ENCODE peak calls at places on chromosomes 13 and 19, in four cellular contexts. One of them, this sample, is unnamed.

GRCh38 chr13:90552702-90553101 is 794.8 kb upstream of the MIR17HG start:
- ATAC-seq in GM12878: no peak
- ATAC-seq in HepG2: no peak
- ATAC-seq in upper lobe of left lung: no peak
- ATAC-seq in this sample: no peak

GRCh38 chr13:65336106-65336603 is 1894.0 kb downstream of the PCDH9 start:
- ATAC-seq in GM12878: no peak
- ATAC-seq in HepG2: no peak
- ATAC-seq in upper lobe of left lung: peak
- ATAC-seq in this sample: no peak

GRCh38 chr19:38684862-38685665 is 37.6 kb downstream of the ACTN4 start:
- ATAC-seq in GM12878: no peak
- ATAC-seq in HepG2: no peak
- ATAC-seq in upper lobe of left lung: no peak
- ATAC-seq in this sample: no peak

GRCh38 chr13:31424130-31424729 is 224.5 kb downstream of the B3GLCT start:
- ATAC-seq in GM12878: peak
- ATAC-seq in HepG2: peak
- ATAC-seq in upper lobe of left lung: peak
- ATAC-seq in this sample: peak

GRCh38 chr13:44744880-44745633 is 168.9 kb upstream of the TSC22D1 start:
- ATAC-seq in GM12878: no peak
- ATAC-seq in HepG2: no peak
- ATAC-seq in upper lobe of left lung: no peak
- ATAC-seq in this sample: no peak

GRCh38 chr19:55590621-55591020 is 8.7 kb downstream of the FIZ1 start:
- ATAC-seq in GM12878: no peak
- ATAC-seq in HepG2: no peak
- ATAC-seq in upper lobe of left lung: no peak
- ATAC-seq in this sample: no peak

GRCh38 chr19:39428309-39429112 is 7.2 kb downstream of the RPS16 start:
- ATAC-seq in GM12878: no peak
- ATAC-seq in HepG2: peak
- ATAC-seq in upper lobe of left lung: peak
- ATAC-seq in this sample: peak

GRCh38 chr19:3401004-3401768 is 34.8 kb downstream of the NFIC start:
- ATAC-seq in GM12878: no peak
- ATAC-seq in HepG2: no peak
- ATAC-seq in upper lobe of left lung: no peak
- ATAC-seq in this sample: no peak

GRCh38 chr13:35699805-35700204 is 223.3 kb upstream of the MAB21L1 start:
- ATAC-seq in GM12878: no peak
- ATAC-seq in HepG2: no peak
- ATAC-seq in upper lobe of left lung: no peak
- ATAC-seq in this sample: no peak

GRCh38 chr19:30602661-30603322 is 230.6 kb downstream of the ZNF536 start:
- ATAC-seq in GM12878: no peak
- ATAC-seq in HepG2: no peak
- ATAC-seq in upper lobe of left lung: no peak
- ATAC-seq in this sample: no peak

GRCh38 chr19:15304140-15304705 is 28.1 kb downstream of the BRD4 start:
- ATAC-seq in GM12878: no peak
- ATAC-seq in HepG2: peak
- ATAC-seq in upper lobe of left lung: no peak
- ATAC-seq in this sample: peak

GRCh38 chr19:40763963-40764362 is 11.4 kb upstream of the MIA start:
- ATAC-seq in GM12878: no peak
- ATAC-seq in HepG2: no peak
- ATAC-seq in upper lobe of left lung: no peak
- ATAC-seq in this sample: no peak

GRCh38 chr13:42066542-42066941 is 18.1 kb downstream of the DGKH start:
- ATAC-seq in GM12878: no peak
- ATAC-seq in HepG2: no peak
- ATAC-seq in upper lobe of left lung: no peak
- ATAC-seq in this sample: no peak

GRCh38 chr19:35194022-35194984 is 34.2 kb downstream of the FAM187B start:
- ATAC-seq in GM12878: peak
- ATAC-seq in HepG2: no peak
- ATAC-seq in upper lobe of left lung: no peak
- ATAC-seq in this sample: no peak

GRCh38 chr13:74825170-74825948 is 656.6 kb downstream of the TBC1D4 start:
- ATAC-seq in GM12878: no peak
- ATAC-seq in HepG2: no peak
- ATAC-seq in upper lobe of left lung: no peak
- ATAC-seq in this sample: peak

GRCh38 chr19:40700083-40700482 is 9.6 kb upstream of the NUMBL start:
- ATAC-seq in GM12878: no peak
- ATAC-seq in HepG2: no peak
- ATAC-seq in upper lobe of left lung: no peak
- ATAC-seq in this sample: no peak

GRCh38 chr19:11247391-11247790 is 8.0 kb downstream of the ANGPTL8 start:
- ATAC-seq in GM12878: no peak
- ATAC-seq in HepG2: no peak
- ATAC-seq in upper lobe of left lung: peak
- ATAC-seq in this sample: peak

GRCh38 chr13:28181413-28181812 is 43.1 kb downstream of the PAN3 start:
- ATAC-seq in GM12878: no peak
- ATAC-seq in HepG2: no peak
- ATAC-seq in upper lobe of left lung: no peak
- ATAC-seq in this sample: no peak

GRCh38 chr19:10419200-10419645 is 1.1 kb upstream of the PDE4A start:
- ATAC-seq in GM12878: no peak
- ATAC-seq in HepG2: no peak
- ATAC-seq in upper lobe of left lung: no peak
- ATAC-seq in this sample: no peak

GRCh38 chr19:34243876-34244578 is 10.3 kb upstream of the GARRE1 start:
- ATAC-seq in GM12878: no peak
- ATAC-seq in HepG2: peak
- ATAC-seq in upper lobe of left lung: no peak
- ATAC-seq in this sample: no peak

GRCh38 chr19:34904521-34904845 is 22.2 kb upstream of the ZNF30 start:
- ATAC-seq in GM12878: no peak
- ATAC-seq in HepG2: no peak
- ATAC-seq in upper lobe of left lung: no peak
- ATAC-seq in this sample: no peak

GRCh38 chr19:16136185-16137067 is 7.1 kb upstream of the HSH2D start:
- ATAC-seq in GM12878: peak
- ATAC-seq in HepG2: no peak
- ATAC-seq in upper lobe of left lung: no peak
- ATAC-seq in this sample: no peak

GRCh38 chr19:44875666-44876418 is 15.2 kb upstream of the TOMM40 start:
- ATAC-seq in GM12878: no peak
- ATAC-seq in HepG2: no peak
- ATAC-seq in upper lobe of left lung: no peak
- ATAC-seq in this sample: no peak

GRCh38 chr19:39557791-39558622 is 18.0 kb upstream of the EID2 start:
- ATAC-seq in GM12878: peak
- ATAC-seq in HepG2: peak
- ATAC-seq in upper lobe of left lung: peak
- ATAC-seq in this sample: no peak

GRCh38 chr13:60230593-60230992 is 66.9 kb upstream of the DIAPH3 start:
- ATAC-seq in GM12878: peak
- ATAC-seq in HepG2: no peak
- ATAC-seq in upper lobe of left lung: no peak
- ATAC-seq in this sample: no peak

GRCh38 chr19:41546386-41546789 is 29.6 kb upstream of the CEACAM21 start:
- ATAC-seq in GM12878: peak
- ATAC-seq in HepG2: no peak
- ATAC-seq in upper lobe of left lung: peak
- ATAC-seq in this sample: no peak

GRCh38 chr13:97715763-97716162 is 237.7 kb upstream of the IPO5 start:
- ATAC-seq in GM12878: no peak
- ATAC-seq in HepG2: no peak
- ATAC-seq in upper lobe of left lung: no peak
- ATAC-seq in this sample: no peak

GRCh38 chr13:74450976-74451375 is 316.8 kb upstream of the KLF12 start:
- ATAC-seq in GM12878: no peak
- ATAC-seq in HepG2: no peak
- ATAC-seq in upper lobe of left lung: no peak
- ATAC-seq in this sample: no peak

GRCh38 chr19:5018224-5019015 is 49.5 kb downstream of the KDM4B start:
- ATAC-seq in GM12878: no peak
- ATAC-seq in HepG2: no peak
- ATAC-seq in upper lobe of left lung: no peak
- ATAC-seq in this sample: no peak

GRCh38 chr13:98307392-98307743 is 130.3 kb upstream of the RNF113B start:
- ATAC-seq in GM12878: no peak
- ATAC-seq in HepG2: no peak
- ATAC-seq in upper lobe of left lung: no peak
- ATAC-seq in this sample: no peak

GRCh38 chr19:15702590-15702930 is 25.3 kb upstream of the OR10H2 start:
- ATAC-seq in GM12878: no peak
- ATAC-seq in HepG2: peak
- ATAC-seq in upper lobe of left lung: peak
- ATAC-seq in this sample: peak

GRCh38 chr19:45428385-45429231 is 4.9 kb upstream of the ERCC1 start:
- ATAC-seq in GM12878: peak
- ATAC-seq in HepG2: no peak
- ATAC-seq in upper lobe of left lung: no peak
- ATAC-seq in this sample: peak

GRCh38 chr19:43735957-43736356 is 18.8 kb downstream of the SMG9 start:
- ATAC-seq in GM12878: no peak
- ATAC-seq in HepG2: no peak
- ATAC-seq in upper lobe of left lung: no peak
- ATAC-seq in this sample: no peak

GRCh38 chr13:79534596-79534995 is 53.6 kb downstream of the NDFIP2 start:
- ATAC-seq in GM12878: no peak
- ATAC-seq in HepG2: no peak
- ATAC-seq in upper lobe of left lung: no peak
- ATAC-seq in this sample: no peak

GRCh38 chr13:79530270-79530669 is 49.3 kb downstream of the NDFIP2 start:
- ATAC-seq in GM12878: no peak
- ATAC-seq in HepG2: no peak
- ATAC-seq in upper lobe of left lung: no peak
- ATAC-seq in this sample: no peak

GRCh38 chr13:79538757-79539156 is 57.8 kb downstream of the NDFIP2 start:
- ATAC-seq in GM12878: no peak
- ATAC-seq in HepG2: no peak
- ATAC-seq in upper lobe of left lung: no peak
- ATAC-seq in this sample: no peak

GRCh38 chr13:79531542-79532239 is 50.7 kb downstream of the NDFIP2 start:
- ATAC-seq in GM12878: no peak
- ATAC-seq in HepG2: no peak
- ATAC-seq in upper lobe of left lung: no peak
- ATAC-seq in this sample: no peak

DNA sequence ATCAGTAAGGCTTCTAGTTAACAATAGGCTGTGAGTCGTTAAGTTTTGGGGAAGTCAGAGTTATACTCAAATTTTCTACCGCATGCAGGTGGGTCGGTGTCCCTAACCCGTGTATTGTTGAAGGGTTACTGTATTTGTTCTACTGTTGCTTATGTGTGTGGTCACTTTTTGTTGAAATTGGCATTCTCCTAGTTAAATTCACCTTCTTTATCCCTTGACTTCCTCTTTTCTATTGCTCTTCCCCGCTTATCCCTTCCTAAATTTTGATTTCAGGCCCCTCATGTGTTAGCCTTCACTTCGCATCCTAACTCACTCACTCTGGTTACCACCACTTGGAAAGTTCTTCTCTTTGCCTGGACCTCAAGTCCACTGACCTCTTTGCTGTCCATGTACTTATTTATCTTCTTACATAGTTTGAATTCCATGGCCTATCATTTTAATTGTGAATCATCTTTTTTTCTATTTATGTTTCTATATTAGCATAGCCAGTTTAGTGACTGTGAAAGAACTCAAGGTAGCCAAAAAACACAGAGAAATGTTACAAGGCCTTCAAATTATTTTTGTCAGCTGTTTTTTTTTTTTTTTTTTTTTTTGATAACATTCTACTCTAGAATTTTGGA is 52.9 kb downstream of the NDFIP2 start:
- ATAC-seq in GM12878: no peak
- ATAC-seq in HepG2: no peak
- ATAC-seq in upper lobe of left lung: no peak
- ATAC-seq in this sample: no peak
- TF ChIP-seq CTCF in GM12878: no peak
- TF ChIP-seq CTCF in HepG2: no peak
- TF ChIP-seq CTCF in upper lobe of left lung: no peak
- TF ChIP-seq CTCF in this sample: no peak

GRCh38 chr19:46717716-46718143 is 816 bp upstream of the PRKD2 start:
- ATAC-seq in GM12878: peak
- ATAC-seq in HepG2: no peak
- ATAC-seq in upper lobe of left lung: no peak
- ATAC-seq in this sample: no peak
- TF ChIP-seq POLR2AphosphoS5 in GM12878: no peak
- TF ChIP-seq POLR2AphosphoS5 in HepG2: no peak
- TF ChIP-seq POLR2AphosphoS5 in upper lobe of left lung: no peak
- TF ChIP-seq POLR2AphosphoS5 in this sample: no peak

GRCh38 chr13:43574601-43575000 is 212.2 kb downstream of the ENOX1 start:
- ATAC-seq in GM12878: no peak
- ATAC-seq in HepG2: no peak
- ATAC-seq in upper lobe of left lung: no peak
- ATAC-seq in this sample: no peak
- TF ChIP-seq POLR2A in GM12878: no peak
- TF ChIP-seq POLR2A in HepG2: no peak
- TF ChIP-seq POLR2A in upper lobe of left lung: no peak
- TF ChIP-seq POLR2A in this sample: no peak

GRCh38 chr13:73417012-73417615 is 358.3 kb downstream of the KLF5 start:
- ATAC-seq in GM12878: peak
- ATAC-seq in HepG2: peak
- ATAC-seq in upper lobe of left lung: no peak
- ATAC-seq in this sample: no peak
- TF ChIP-seq CTCF in GM12878: no peak
- TF ChIP-seq CTCF in HepG2: peak
- TF ChIP-seq CTCF in upper lobe of left lung: no peak
- TF ChIP-seq CTCF in this sample: no peak

DNA sequence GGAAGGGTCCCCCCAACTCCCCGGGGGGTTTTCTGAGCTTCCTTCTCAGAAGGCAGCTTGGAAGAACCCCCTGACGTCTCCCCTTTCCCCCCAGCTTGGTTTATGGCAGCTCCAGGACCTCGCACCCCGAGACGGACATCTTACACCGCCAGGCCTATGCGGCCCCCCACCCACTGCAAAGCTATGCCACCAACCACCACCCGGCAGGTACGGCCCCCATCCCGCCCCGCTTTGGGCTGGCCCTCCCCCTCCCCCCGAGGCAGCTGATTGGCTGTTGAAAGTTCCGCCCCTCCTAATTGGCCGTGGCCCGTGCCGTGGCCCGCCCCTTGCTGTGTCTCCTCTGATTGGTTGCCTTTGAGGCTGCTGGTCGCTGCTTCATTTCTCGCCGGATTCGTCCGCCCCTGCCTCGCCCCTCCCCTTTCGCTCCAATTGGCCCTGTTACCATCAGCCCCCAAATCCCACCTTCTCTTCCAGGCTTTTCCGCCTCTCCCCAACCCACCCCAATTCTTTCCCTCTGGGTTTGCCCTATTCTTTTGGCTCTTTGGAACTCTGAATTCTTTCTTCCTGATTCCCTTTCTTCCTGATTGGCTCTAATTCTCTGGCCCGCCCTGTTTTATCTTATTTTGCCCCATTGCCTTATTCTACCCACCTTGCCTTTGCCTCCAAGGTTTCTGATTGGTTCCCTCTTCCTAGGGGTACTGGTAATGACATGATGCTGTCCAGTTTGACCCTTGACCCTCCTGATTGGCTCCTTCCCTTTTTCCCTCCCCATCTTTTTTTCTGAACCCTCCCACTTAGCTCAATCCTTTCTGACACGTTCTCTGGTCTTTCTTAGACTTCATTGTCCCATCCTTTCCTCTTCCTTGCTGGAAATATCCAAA is 2.5 kb downstream of the PRR12 start:
- ATAC-seq in GM12878: peak
- ATAC-seq in HepG2: no peak
- ATAC-seq in upper lobe of left lung: peak
- ATAC-seq in this sample: peak
- TF ChIP-seq POLR2AphosphoS5 in GM12878: no peak
- TF ChIP-seq POLR2AphosphoS5 in HepG2: no peak
- TF ChIP-seq POLR2AphosphoS5 in upper lobe of left lung: no peak
- TF ChIP-seq POLR2AphosphoS5 in this sample: no peak